ENCODE peak calls at places on chromosomes 13 and 19, in seven cellular contexts. Z is WTC11, C is hepatocyte, W is K562, N is PC-3, X is uterus, J is upper lobe of left lung. O is an unnamed sample.

GRCh38 chr13:90654970-90655369 is 692.5 kb upstream of the MIR17HG start:
- DNase-seq in Z (no peak), C (no peak), W (no peak), N (no peak), X (no peak), J (no peak), O (no peak)

GRCh38 chr19:45506991-45507863 is at the start of gene VASP:
- DNase-seq in Z (peak), C (peak), W (peak), N (peak), X (peak), J (peak), O (peak)

GRCh38 chr19:51020988-51021651 is 1.6 kb upstream of the KLK10 start:
- DNase-seq in Z (no peak), C (peak), W (peak), N (peak), X (no peak), J (no peak), O (no peak)

GRCh38 chr13:113299951-113300350 is 2.9 kb downstream of the LAMP1 start:
- DNase-seq in Z (no peak), C (peak), W (no peak), N (no peak), X (no peak), J (no peak), O (no peak)

GRCh38 chr13:100330662-100331061 is 241.8 kb downstream of the PCCA start:
- DNase-seq in Z (no peak), C (no peak), W (no peak), N (no peak), X (no peak), J (no peak), O (no peak)

GRCh38 chr13:34412295-34412694 is 529.8 kb upstream of the NBEA start:
- DNase-seq in Z (no peak), C (no peak), W (no peak), N (peak), X (no peak), J (no peak), O (no peak)

GRCh38 chr13:29911781-29912478 is 61.5 kb upstream of the UBL3 start:
- DNase-seq in Z (no peak), C (no peak), W (no peak), N (no peak), X (no peak), J (no peak), O (no peak)

GRCh38 chr19:5150902-5151741 is 182.2 kb downstream of the KDM4B start:
- DNase-seq in Z (no peak), C (no peak), W (no peak), N (no peak), X (no peak), J (no peak), O (no peak)

GRCh38 chr13:104984296-104984818 is 1551.1 kb downstream of the EFNB2 start:
- DNase-seq in Z (no peak), C (peak), W (no peak), N (peak), X (no peak), J (no peak), O (no peak)

GRCh38 chr19:9431475-9431874 is 3.9 kb downstream of the ZNF266 start:
- DNase-seq in Z (peak), C (peak), W (peak), N (peak), X (no peak), J (no peak), O (peak)

DNA sequence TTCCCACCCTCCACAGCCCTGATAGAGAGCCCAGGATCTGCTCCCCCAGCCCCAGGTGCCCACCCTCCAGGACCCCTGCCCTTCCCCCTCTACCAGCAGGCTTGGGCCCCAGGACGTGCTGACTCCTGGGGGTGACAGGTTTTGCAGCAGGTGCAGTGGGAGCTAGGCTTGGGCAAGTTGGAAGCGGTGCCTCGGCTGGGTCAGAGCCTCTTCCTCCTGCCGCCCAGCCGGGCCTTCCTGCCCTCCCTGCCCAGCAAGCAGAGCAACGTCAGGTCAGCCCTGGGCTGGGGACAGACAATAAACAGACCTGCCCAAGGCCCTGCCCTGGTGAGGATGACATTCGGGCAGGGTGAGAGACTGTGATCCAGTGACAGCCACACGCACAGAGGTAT is 9.2 kb upstream of the NCCRP1 start:
- DNase-seq in Z (no peak), C (no peak), W (no peak), N (no peak), X (no peak), J (no peak), O (no peak)
- TF ChIP-seq CTCF in Z (no peak), C (no peak), W (no peak), N (peak), X (no peak), J (no peak), O (peak)

DNA sequence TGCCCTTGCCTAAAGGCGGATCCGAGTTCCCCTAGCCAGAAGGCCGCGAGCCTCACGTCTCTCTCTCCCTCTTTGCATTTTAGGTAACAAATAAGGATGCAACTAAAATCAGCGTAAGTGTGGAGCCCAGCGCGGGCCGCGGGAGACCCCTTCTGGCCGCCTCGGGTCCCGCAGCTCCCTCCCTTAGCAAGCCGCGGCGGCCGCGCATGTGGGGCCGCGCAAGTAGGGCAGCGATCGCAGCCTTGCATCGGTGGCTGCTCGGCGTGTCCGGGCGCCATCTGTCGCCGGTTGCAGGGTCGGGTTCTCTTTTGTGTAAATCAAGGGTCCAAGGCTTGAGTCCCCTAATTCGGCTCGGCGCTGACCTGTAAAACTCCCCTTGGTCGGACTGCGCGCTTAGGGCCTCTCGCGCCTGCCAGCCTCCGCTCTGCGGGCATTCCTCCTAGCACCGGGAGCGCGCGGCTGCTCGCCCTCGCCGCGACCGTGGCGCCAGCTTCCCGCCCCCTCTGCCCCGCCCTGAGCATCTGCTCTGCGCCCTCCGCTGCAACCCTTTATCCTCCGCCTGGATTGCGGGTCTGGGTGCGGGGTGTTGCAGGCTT is 2.7 kb downstream of the VSTM2B start:
- DNase-seq in Z (peak), C (peak), W (peak), N (peak), X (peak), J (no peak), O (peak)
- TF ChIP-seq CTCF in Z (peak), C (peak), W (peak), N (peak), X (peak), J (peak), O (peak)

GRCh38 chr13:43984292-43984691 is 104.6 kb downstream of the LACC1 start:
- DNase-seq in Z (no peak), C (no peak), W (no peak), N (no peak), X (no peak), J (no peak), O (no peak)

GRCh38 chr13:43983373-43983772 is 103.7 kb downstream of the LACC1 start:
- DNase-seq in Z (no peak), C (no peak), W (no peak), N (no peak), X (no peak), J (no peak), O (no peak)

GRCh38 chr13:43986395-43986794 is 106.7 kb downstream of the LACC1 start:
- DNase-seq in Z (no peak), C (peak), W (no peak), N (no peak), X (no peak), J (no peak), O (no peak)

GRCh38 chr13:43988302-43988701 is 108.6 kb downstream of the LACC1 start:
- DNase-seq in Z (no peak), C (no peak), W (no peak), N (peak), X (no peak), J (no peak), O (no peak)

GRCh38 chr13:43985437-43986051 is 105.8 kb downstream of the LACC1 start:
- DNase-seq in Z (no peak), C (no peak), W (no peak), N (no peak), X (no peak), J (no peak), O (no peak)
- TF ChIP-seq CTCF in Z (no peak), C (no peak), W (no peak), N (no peak), X (no peak), J (no peak), O (no peak)

DNA sequence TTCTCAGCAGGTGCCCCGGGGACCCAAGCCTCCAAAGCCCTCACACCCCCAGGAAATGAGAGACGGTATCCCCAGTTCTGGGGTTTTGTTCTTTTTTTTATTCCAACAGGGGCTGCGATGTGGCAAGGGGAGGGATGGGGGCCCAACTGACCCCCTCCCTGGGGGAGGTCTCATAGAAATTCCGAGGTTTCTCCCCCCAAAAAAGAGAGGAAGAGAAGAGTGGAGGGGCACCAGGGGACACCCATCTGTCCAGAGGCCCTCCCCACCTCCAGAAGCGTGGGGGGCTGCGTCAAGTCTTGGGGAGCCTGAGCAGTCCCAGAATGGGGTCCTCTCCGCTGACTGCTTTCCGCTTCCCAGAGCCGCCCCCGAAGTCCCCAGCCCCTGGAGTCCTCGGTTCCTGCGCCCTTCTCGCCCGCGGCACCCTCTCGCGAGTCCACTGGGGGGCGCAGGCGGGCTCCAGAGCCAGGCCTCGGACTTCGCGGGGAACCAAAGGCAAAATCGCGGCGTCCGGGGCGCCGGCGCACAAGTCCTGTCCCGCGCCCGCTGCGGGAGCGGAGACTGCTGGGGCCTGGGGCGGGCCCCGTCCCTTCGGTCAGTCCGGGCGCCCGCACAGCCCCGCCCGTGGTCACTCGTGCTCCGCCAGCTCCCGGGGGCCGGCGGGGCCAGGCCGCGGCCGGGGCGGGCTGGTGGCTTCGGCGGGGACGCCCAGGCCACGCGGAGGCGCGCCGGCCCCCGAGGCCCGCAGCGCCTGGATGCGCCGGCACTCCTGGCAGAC is 4.4 kb upstream of the ATP1A3 start:
- DNase-seq in Z (peak), C (peak), W (peak), N (peak), X (no peak), J (peak), O (no peak)
- TF ChIP-seq CTCF in Z (peak), C (peak), W (peak), N (peak), X (no peak), J (peak), O (peak)

GRCh38 chr19:46574533-46574932 is 26.6 kb upstream of the CALM3 start:
- DNase-seq in Z (no peak), C (no peak), W (no peak), N (no peak), X (no peak), J (no peak), O (no peak)

GRCh38 chr19:46578450-46578849 is 22.7 kb upstream of the CALM3 start:
- DNase-seq in Z (no peak), C (no peak), W (no peak), N (no peak), X (no peak), J (no peak), O (no peak)

GRCh38 chr19:46573679-46574522 is 27.2 kb upstream of the CALM3 start:
- DNase-seq in Z (no peak), C (no peak), W (no peak), N (no peak), X (no peak), J (no peak), O (no peak)

GRCh38 chr19:46580247-46580646 is 20.9 kb upstream of the CALM3 start:
- DNase-seq in Z (no peak), C (no peak), W (no peak), N (no peak), X (no peak), J (no peak), O (no peak)

DNA sequence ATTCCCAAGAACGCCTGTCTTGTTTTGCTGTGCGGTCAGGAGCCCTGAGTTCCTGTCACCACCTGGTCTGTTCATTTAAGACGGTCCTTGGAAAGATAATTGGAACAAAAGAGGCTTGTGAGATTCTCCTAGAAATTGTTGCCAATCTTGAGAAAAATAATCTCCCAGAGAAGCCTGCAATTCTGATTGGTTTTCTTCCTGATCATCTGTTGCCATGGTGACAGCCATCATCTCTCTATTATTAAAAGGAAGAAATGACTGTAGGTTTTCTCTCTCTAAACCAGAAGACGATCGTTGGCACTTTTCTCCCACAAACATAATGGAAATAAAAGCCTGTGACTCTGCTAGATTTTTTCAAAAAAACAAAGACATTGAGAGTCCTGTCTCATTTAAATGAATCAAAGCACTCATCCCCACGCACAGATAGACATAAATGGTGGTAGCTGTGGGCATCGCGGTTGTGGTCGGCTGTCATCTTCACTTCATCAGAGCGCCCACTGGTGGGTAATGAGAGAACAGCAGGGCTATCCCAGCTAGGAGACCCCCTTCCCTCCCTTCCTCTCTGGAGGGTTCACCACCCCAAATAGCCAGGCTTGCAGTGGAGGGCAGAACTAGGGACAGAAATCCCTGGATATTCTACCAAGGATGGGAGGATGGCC is 21.7 kb upstream of the CALM3 start:
- DNase-seq in Z (no peak), C (no peak), W (no peak), N (peak), X (no peak), J (no peak), O (peak)
- TF ChIP-seq CTCF in Z (no peak), C (peak), W (no peak), N (peak), X (no peak), J (peak), O (no peak)

DNA sequence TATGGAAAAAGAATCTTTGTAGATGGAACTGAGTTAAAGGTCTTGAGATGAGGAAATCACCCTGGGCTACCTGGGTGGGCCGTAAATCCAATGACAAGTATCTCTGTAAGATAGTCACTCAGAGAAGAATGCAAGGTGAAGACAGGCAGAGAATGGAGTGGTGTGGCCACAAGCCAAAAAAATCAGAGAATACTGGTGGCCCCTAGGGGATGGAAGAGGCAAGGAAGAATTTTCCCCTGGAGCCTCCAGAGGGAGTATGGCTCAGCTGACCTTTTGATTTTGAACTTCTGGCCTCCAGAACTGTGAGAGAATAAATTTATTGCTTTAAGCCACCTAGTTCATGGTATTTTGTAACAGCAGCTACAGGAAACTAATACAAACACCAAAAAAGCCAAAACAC is 32.7 kb upstream of the CSNK1A1L start:
- DNase-seq in Z (peak), C (no peak), W (no peak), N (peak), X (no peak), J (no peak), O (no peak)
- TF ChIP-seq CTCF in Z (no peak), C (peak), W (peak), N (peak), X (no peak), J (no peak), O (no peak)

DNA sequence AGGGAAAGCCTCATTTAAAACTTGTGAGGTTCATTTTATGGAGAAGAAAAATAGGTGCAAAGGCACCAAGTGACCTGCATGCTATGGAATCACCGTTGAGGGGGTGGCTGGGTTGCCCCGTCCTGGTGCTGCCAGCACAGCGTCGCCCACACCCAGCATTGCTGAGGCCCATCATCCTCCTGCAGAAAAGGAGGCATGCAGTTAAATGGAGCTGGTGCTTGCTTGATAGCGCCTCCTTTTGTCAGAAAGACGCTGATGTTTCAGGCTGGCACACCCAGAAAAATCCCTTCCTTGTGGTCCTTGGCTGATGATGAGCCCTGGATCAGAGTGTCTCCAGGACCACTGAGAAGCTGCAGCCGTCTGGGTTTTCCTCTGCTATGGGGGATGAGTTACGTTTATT is 36.9 kb downstream of the DHRS12 start:
- DNase-seq in Z (no peak), C (no peak), W (no peak), N (peak), X (no peak), J (no peak), O (no peak)
- TF ChIP-seq CTCF in Z (no peak), C (no peak), W (peak), N (peak), X (no peak), J (no peak), O (no peak)

DNA sequence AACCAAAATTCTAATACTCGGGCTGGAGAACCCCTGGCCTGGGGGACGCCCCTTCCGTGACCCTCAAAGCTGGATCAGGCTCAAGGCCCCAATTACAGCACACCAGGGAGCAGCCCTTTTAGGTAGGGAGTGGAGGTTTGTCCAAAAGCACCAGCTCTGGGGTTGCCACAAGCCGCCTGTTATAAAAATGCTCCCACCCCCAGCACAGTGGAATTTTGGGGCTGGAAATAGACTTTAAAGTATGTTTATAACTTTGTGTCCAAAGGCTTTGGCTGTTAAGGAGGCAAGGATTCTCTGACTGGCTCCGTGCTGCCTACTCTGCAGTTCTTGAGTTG is 564 bp upstream of the GMIP start:
- DNase-seq in Z (no peak), C (no peak), W (no peak), N (no peak), X (no peak), J (no peak), O (no peak)
- TF ChIP-seq CTCF in Z (peak), C (no peak), W (no peak), N (peak), X (no peak), J (no peak), O (peak)

O was measured in natural killer cell.